ENCODE peak calls at places on chromosomes 1 and 21, in five cellular contexts. C, O, Q, Z and V are unnamed samples.
A peak's percentile ranks its signal among the peaks of the same experiment; 100 is the strongest.

GRCh38 chr1:46601257-46602007 is 2.6 kb downstream of the MKNK1 start:
- DNase-seq in C (no peak), O (no peak), Q (no peak), Z (no peak), V (no peak)

GRCh38 chr1:230459463-230459862 is 33.3 kb upstream of the PGBD5 start:
- DNase-seq in C (no peak), O (no peak), Q (peak; percentile 88), Z (no peak), V (peak; percentile 98)

GRCh38 chr1:14238472-14239059 is 359.9 kb upstream of the KAZN start:
- DNase-seq in C (peak; percentile 60), O (no peak), Q (no peak), Z (no peak), V (no peak)

GRCh38 chr1:201481761-201482493 is 12.9 kb upstream of the PHLDA3 start:
- DNase-seq in C (peak; percentile 91), O (peak; percentile 92), Q (peak; percentile 72), Z (no peak), V (no peak)

GRCh38 chr1:184740344-184740743 is 14.3 kb downstream of the EDEM3 start:
- DNase-seq in C (no peak), O (no peak), Q (no peak), Z (no peak), V (no peak)

GRCh38 chr1:239879321-239880170 is 212.1 kb upstream of the FMN2 start:
- DNase-seq in C (no peak), O (no peak), Q (peak; percentile 3), Z (no peak), V (no peak)

GRCh38 chr1:31381394-31382287 is 8.8 kb upstream of the FABP3 start:
- DNase-seq in C (no peak), O (no peak), Q (no peak), Z (no peak), V (no peak)

GRCh38 chr1:152495066-152495675 is 15.4 kb upstream of the LCE5A start:
- DNase-seq in C (no peak), O (no peak), Q (no peak), Z (no peak), V (no peak)

GRCh38 chr1:185759061-185759460 is 24.9 kb downstream of the HMCN1 start:
- DNase-seq in C (no peak), O (no peak), Q (no peak), Z (no peak), V (no peak)

GRCh38 chr1:67816506-67816905 is 16.8 kb downstream of the GNG12 start:
- DNase-seq in C (no peak), O (no peak), Q (no peak), Z (no peak), V (no peak)

GRCh38 chr1:205505791-205506190 is 1.3 kb downstream of the CDK18 start:
- DNase-seq in C (no peak), O (no peak), Q (peak; percentile 68), Z (no peak), V (no peak)

GRCh38 chr21:42630626-42631025 is 22.8 kb upstream of the PDE9A start:
- DNase-seq in C (no peak), O (no peak), Q (no peak), Z (no peak), V (no peak)

GRCh38 chr1:206930210-206930798 is 8.6 kb upstream of the FCMR start:
- DNase-seq in C (no peak), O (no peak), Q (no peak), Z (no peak), V (no peak)

GRCh38 chr1:75475709-75476108 is 135.2 kb downstream of the SLC44A5 start:
- DNase-seq in C (no peak), O (no peak), Q (no peak), Z (no peak), V (no peak)

GRCh38 chr1:208178091-208178529 is 66.1 kb downstream of the PLXNA2 start:
- DNase-seq in C (no peak), O (no peak), Q (no peak), Z (no peak), V (no peak)

GRCh38 chr1:156726549-156727226 is 1.6 kb upstream of the METTL25B start:
- DNase-seq in C (no peak), O (peak; percentile 76), Q (peak; percentile 57), Z (no peak), V (no peak)

GRCh38 chr1:44154049-44154448 is 12.6 kb upstream of the KLF18 start:
- DNase-seq in C (no peak), O (peak; percentile 36), Q (no peak), Z (no peak), V (no peak)

GRCh38 chr1:116487583-116487982 is 83.2 kb downstream of the CD58 start:
- DNase-seq in C (no peak), O (no peak), Q (no peak), Z (no peak), V (no peak)

GRCh38 chr1:58900401-58900800 is 116.6 kb upstream of the JUN start:
- DNase-seq in C (no peak), O (no peak), Q (no peak), Z (no peak), V (no peak)

GRCh38 chr1:23530089-23530749 is 814 bp downstream of the E2F2 start:
- DNase-seq in C (no peak), O (peak; percentile 16), Q (no peak), Z (no peak), V (no peak)

GRCh38 chr1:167446946-167447345 is 71.4 kb downstream of the CD247 start:
- DNase-seq in C (no peak), O (no peak), Q (no peak), Z (no peak), V (no peak)

GRCh38 chr1:210132582-210132981 is 100.0 kb upstream of the SERTAD4 start:
- DNase-seq in C (no peak), O (peak; percentile 66), Q (peak; percentile 10), Z (peak; percentile 18), V (no peak)

GRCh38 chr1:175865041-175865766 is 121.8 kb upstream of the TNR start:
- DNase-seq in C (no peak), O (peak; percentile 40), Q (no peak), Z (peak; percentile 73), V (no peak)

GRCh38 chr1:42259739-42260064 is 75.3 kb downstream of the FOXJ3 start:
- DNase-seq in C (no peak), O (no peak), Q (no peak), Z (no peak), V (no peak)

GRCh38 chr1:71561729-71562128 is 480.9 kb upstream of the ZRANB2 start:
- DNase-seq in C (no peak), O (no peak), Q (peak; percentile 64), Z (no peak), V (no peak)

GRCh38 chr1:63368131-63368530 is 704 bp downstream of the ALG6 start:
- DNase-seq in C (no peak), O (no peak), Q (no peak), Z (no peak), V (no peak)

GRCh38 chr1:100628631-100629081 is 90.7 kb downstream of the GPR88 start:
- DNase-seq in C (no peak), O (no peak), Q (no peak), Z (no peak), V (no peak)

GRCh38 chr1:167722152-167722869 is 529 bp downstream of the MPZL1 start:
- DNase-seq in C (peak; percentile 35), O (peak; percentile 83), Q (peak; percentile 35), Z (no peak), V (no peak)

GRCh38 chr1:115229016-115229415 is 109.0 kb downstream of the NGF start:
- DNase-seq in C (no peak), O (no peak), Q (peak; percentile 37), Z (no peak), V (no peak)

GRCh38 chr1:151820940-151821339 is 10.7 kb downstream of the RORC start:
- DNase-seq in C (no peak), O (no peak), Q (no peak), Z (no peak), V (no peak)

GRCh38 chr1:234315091-234315541 is 58.1 kb upstream of the COA6 start:
- DNase-seq in C (no peak), O (no peak), Q (peak; percentile 98), Z (no peak), V (peak; percentile 31)

GRCh38 chr21:41831453-41831831 is 47.7 kb downstream of the PRDM15 start:
- DNase-seq in C (no peak), O (no peak), Q (no peak), Z (no peak), V (no peak)

GRCh38 chr1:31681421-31681820 is 22.4 kb downstream of the COL16A1 start:
- DNase-seq in C (no peak), O (peak; percentile 37), Q (no peak), Z (no peak), V (no peak)

GRCh38 chr1:236021424-236022135 is 43.3 kb downstream of the NID1 start:
- DNase-seq in C (peak; percentile 74), O (no peak), Q (no peak), Z (no peak), V (no peak)
- H3K27ac ChIP-seq in C (peak overlapping the region; percentile 91), O (no peak overlapping the region), Q (no peak overlapping the region), Z (no peak overlapping the region), V (no peak overlapping the region)

DNA sequence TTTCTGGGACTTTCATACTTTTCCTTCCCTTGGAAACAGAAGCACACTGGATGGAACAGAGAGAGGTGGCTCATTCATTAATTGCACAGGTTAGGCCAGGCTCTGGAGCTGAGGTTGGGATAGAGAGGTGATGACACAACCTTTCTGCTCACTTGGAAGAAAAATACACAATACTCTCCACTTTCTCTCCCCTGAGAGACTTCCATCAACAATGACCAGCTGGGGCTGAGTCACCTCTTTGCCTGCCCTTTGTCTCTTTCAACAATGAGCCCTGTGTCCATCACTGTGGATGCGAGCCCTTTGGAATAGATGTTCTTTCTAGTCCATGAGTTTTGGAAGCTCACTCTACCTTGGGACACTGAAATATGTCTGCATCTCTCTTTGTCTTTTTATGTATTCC is 43.1 kb downstream of the ATP2B4 start:
- DNase-seq in C (no peak), O (no peak), Q (peak; percentile 53), Z (no peak), V (no peak)
- H3K27ac ChIP-seq in C (peak overlapping the region; percentile 94), O (no peak overlapping the region), Q (no peak overlapping the region), Z (no peak overlapping the region), V (peak overlapping the region; percentile 16)

GRCh38 chr1:224533517-224533916 is 82.6 kb upstream of the CNIH3 start:
- DNase-seq in C (no peak), O (no peak), Q (no peak), Z (no peak), V (no peak)

GRCh38 chr1:224528900-224529299 is 87.2 kb upstream of the CNIH3 start:
- DNase-seq in C (no peak), O (no peak), Q (peak; percentile 69), Z (no peak), V (no peak)

GRCh38 chr1:224526771-224527170 is 89.3 kb upstream of the CNIH3 start:
- DNase-seq in C (no peak), O (no peak), Q (no peak), Z (no peak), V (no peak)

GRCh38 chr1:224525411-224526040 is 90.6 kb upstream of the CNIH3 start:
- DNase-seq in C (no peak), O (no peak), Q (peak; percentile 51), Z (no peak), V (no peak)

DNA sequence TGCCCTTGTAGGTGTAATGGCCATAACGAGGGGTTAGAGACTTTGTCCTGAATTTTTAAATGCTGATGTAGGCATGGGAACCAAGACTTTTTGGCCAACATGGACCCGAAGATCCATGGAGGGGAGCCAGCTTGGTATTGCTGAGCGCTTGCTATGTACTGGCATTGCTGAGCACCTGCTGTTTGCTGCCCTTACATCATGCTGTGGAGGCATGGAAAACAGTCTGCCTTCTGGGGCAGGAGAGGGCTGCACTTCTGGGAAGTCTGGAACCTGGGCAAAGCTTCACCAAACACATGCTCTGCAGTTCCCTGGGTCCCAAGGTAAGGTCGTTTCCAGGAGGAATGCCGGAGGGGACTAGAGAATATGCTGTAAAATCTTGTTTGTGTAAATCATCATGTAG is 86.3 kb upstream of the CNIH3 start:
- DNase-seq in C (no peak), O (no peak), Q (no peak), Z (no peak), V (no peak)
- H3K27ac ChIP-seq in C (no peak overlapping the region), O (no peak overlapping the region), Q (no peak overlapping the region), Z (no peak overlapping the region), V (no peak overlapping the region)

GRCh38 chr1:172946814-172947507 is 103.8 kb downstream of the TNFSF18 start:
- DNase-seq in C (no peak), O (no peak), Q (peak; percentile 63), Z (no peak), V (no peak)
- H3K27ac ChIP-seq in C (no peak overlapping the region), O (no peak overlapping the region), Q (no peak overlapping the region), Z (no peak overlapping the region), V (peak overlapping the region; percentile 38)